ENCODE peak calls at places on chromosomes 16 and 17, in seven cellular contexts. M is AG09319, C is A172, U is heart left ventricle, B is HS-5, L is fibroblast of villous mesenchyme, J is memory B cell. K is an unnamed sample.

GRCh38 chr16:1511662-1512061 is 18.5 kb downstream of the TELO2 start:
- DNase-seq in M (no peak), C (no peak), U (no peak), B (no peak), L (no peak), J (no peak), K (no peak)

GRCh38 chr17:59897090-59897489 is 4.2 kb downstream of the RPS6KB1 start:
- DNase-seq in M (no peak), C (no peak), U (no peak), B (no peak), L (peak; percentile 37), J (no peak), K (peak; percentile 20)

GRCh38 chr17:38735161-38735997 is 5.2 kb downstream of the CISD3 start:
- DNase-seq in M (no peak), C (peak; percentile 48), U (peak; percentile 68), B (no peak), L (peak; percentile 24), J (peak; percentile 69), K (no peak)

GRCh38 chr16:21626659-21627277 is 25.6 kb downstream of the IGSF6 start:
- DNase-seq in M (peak; percentile 75), C (peak; percentile 77), U (no peak), B (peak; percentile 98), L (peak; percentile 94), J (no peak), K (peak; percentile 76)

GRCh38 chr16:88815901-88816589 is 4.3 kb upstream of the APRT start:
- DNase-seq in M (no peak), C (peak; percentile 42), U (no peak), B (no peak), L (no peak), J (peak; percentile 55), K (no peak)

GRCh38 chr17:75404223-75404738 is 1.2 kb downstream of the GRB2 start:
- DNase-seq in M (peak; percentile 50), C (peak; percentile 80), U (peak; percentile 50), B (no peak), L (peak; percentile 87), J (peak; percentile 42), K (peak; percentile 47)

GRCh38 chr17:59786536-59787319 is 79.3 kb downstream of the VMP1 start:
- DNase-seq in M (peak; percentile 97), C (peak; percentile 99), U (peak; percentile 49), B (peak; percentile 99), L (peak; percentile 100), J (peak; percentile 69), K (peak; percentile 100)

GRCh38 chr16:29029168-29029994 is 44.5 kb downstream of the LAT start:
- DNase-seq in M (peak; percentile 50), C (peak; percentile 97), U (peak; percentile 34), B (peak; percentile 53), L (peak; percentile 86), J (no peak), K (peak; percentile 84)

GRCh38 chr16:89623511-89624232 is 10.2 kb downstream of the DPEP1 start:
- DNase-seq in M (no peak), C (no peak), U (no peak), B (no peak), L (no peak), J (no peak), K (no peak)

GRCh38 chr17:60524463-60525346 is 1.3 kb downstream of the APPBP2 start:
- DNase-seq in M (no peak), C (peak; percentile 25), U (no peak), B (no peak), L (peak; percentile 49), J (no peak), K (no peak)

GRCh38 chr16:30700491-30700890 is 1.5 kb downstream of the SRCAP start:
- DNase-seq in M (no peak), C (no peak), U (peak; percentile 75), B (no peak), L (peak; percentile 10), J (no peak), K (no peak)

GRCh38 chr17:74430706-74431567 is 951 bp upstream of the GPRC5C start:
- DNase-seq in M (peak; percentile 31), C (peak; percentile 85), U (peak; percentile 90), B (no peak), L (peak; percentile 80), J (no peak), K (peak; percentile 37)

GRCh38 chr17:43556292-43556691 is 10.2 kb upstream of the ETV4 start:
- DNase-seq in M (no peak), C (peak; percentile 80), U (no peak), B (no peak), L (peak; percentile 90), J (no peak), K (no peak)

GRCh38 chr16:88738167-88739084 is 32.1 kb downstream of the CTU2 start:
- DNase-seq in M (no peak), C (no peak), U (no peak), B (no peak), L (no peak), J (no peak), K (no peak)

GRCh38 chr17:73646409-73647305 is 2.4 kb upstream of the SDK2 start:
- DNase-seq in M (no peak), C (no peak), U (no peak), B (no peak), L (no peak), J (no peak), K (no peak)

GRCh38 chr17:36647598-36647997 is 46.2 kb downstream of the MRM1 start:
- DNase-seq in M (no peak), C (no peak), U (no peak), B (no peak), L (no peak), J (no peak), K (no peak)

GRCh38 chr17:77690271-77691161 is 268.0 kb upstream of the TNRC6C start:
- DNase-seq in M (no peak), C (peak; percentile 46), U (no peak), B (no peak), L (peak; percentile 1), J (no peak), K (no peak)

GRCh38 chr16:74752756-74753155 is 21.9 kb downstream of the FA2H start:
- DNase-seq in M (no peak), C (no peak), U (no peak), B (no peak), L (no peak), J (no peak), K (no peak)

GRCh38 chr16:85626191-85626951 is 13.2 kb downstream of the GSE1 start:
- DNase-seq in M (no peak), C (no peak), U (no peak), B (no peak), L (no peak), J (no peak), K (no peak)

GRCh38 chr16:49048557-49048956 is 233.1 kb downstream of the CBLN1 start:
- DNase-seq in M (no peak), C (peak; percentile 29), U (no peak), B (no peak), L (no peak), J (no peak), K (no peak)

GRCh38 chr17:29383687-29384086 is 6.5 kb upstream of the TAOK1 start:
- DNase-seq in M (no peak), C (no peak), U (no peak), B (peak; percentile 60), L (no peak), J (no peak), K (no peak)

GRCh38 chr17:6163632-6164319 is 93.6 kb downstream of the WSCD1 start:
- DNase-seq in M (no peak), C (no peak), U (no peak), B (no peak), L (no peak), J (no peak), K (no peak)

K was measured in non-pigmented ciliary epithelial cell.